ENCODE peak calls at places on chromosome 2, in five cellular contexts. F, S, B, G and W are unnamed samples.
A peak's percentile ranks its signal among the peaks of the same experiment; 100 is the strongest.

GRCh38 chr2:160353166-160353565 is 140.4 kb downstream of the RBMS1 start:
- DNase-seq in S (no peak), F (no peak), G (peak; percentile 7), B (no peak), W (peak; percentile 51)

GRCh38 chr2:132896073-132896472 is 226.1 kb upstream of the LYPD1 start:
- DNase-seq in F (no peak), B (no peak), G (no peak), S (no peak), W (no peak)

GRCh38 chr2:235390108-235390815 is 103.6 kb upstream of the AGAP1 start:
- DNase-seq in G (peak; percentile 25), B (no peak), S (peak; percentile 46), F (peak; percentile 13), W (no peak)

GRCh38 chr2:127635380-127636237 is 10.3 kb upstream of the GPR17 start:
- DNase-seq in F (no peak), G (no peak), B (no peak), S (no peak), W (no peak)

GRCh38 chr2:60992985-60993392 is 24.5 kb upstream of the PEX13 start:
- DNase-seq in S (peak; percentile 22), G (no peak), B (no peak), F (no peak), W (no peak)

GRCh38 chr2:8628179-8628869 is 53.5 kb upstream of the ID2 start:
- DNase-seq in G (no peak), B (no peak), F (no peak), S (no peak), W (no peak)

GRCh38 chr2:85924522-85924921 is 35.7 kb upstream of the ST3GAL5 start:
- DNase-seq in B (no peak), G (no peak), S (peak; percentile 47), F (no peak), W (no peak)

GRCh38 chr2:185979546-185980071 is 241.0 kb downstream of the FSIP2 start:
- DNase-seq in S (no peak), F (no peak), B (peak; percentile 15), G (no peak), W (peak; percentile 56)

GRCh38 chr2:8303322-8303832 is 378.5 kb upstream of the ID2 start:
- DNase-seq in G (peak; percentile 23), B (peak; percentile 19), F (peak; percentile 64), S (peak; percentile 70), W (no peak)

GRCh38 chr2:239178484-239178883 is 222.3 kb downstream of the HDAC4 start:
- DNase-seq in S (no peak), G (no peak), B (peak; percentile 0), F (no peak), W (no peak)

GRCh38 chr2:63343397-63344109 is 244.7 kb downstream of the WDPCP start:
- DNase-seq in B (no peak), F (no peak), G (no peak), S (no peak), W (no peak)

GRCh38 chr2:70399046-70399445 is 97.2 kb upstream of the FAM136A start:
- DNase-seq in B (no peak), S (no peak), G (no peak), F (no peak), W (no peak)

GRCh38 chr2:223943135-223943534 is 2.0 kb downstream of the WDFY1 start:
- DNase-seq in G (no peak), F (no peak), B (no peak), S (no peak), W (no peak)

GRCh38 chr2:72917875-72918660 is 749 bp downstream of the EMX1 start:
- DNase-seq in G (no peak), F (no peak), S (no peak), B (peak; percentile 58), W (no peak)

GRCh38 chr2:136248242-136248641 is 130.3 kb upstream of the CXCR4 start:
- DNase-seq in B (no peak), F (no peak), S (no peak), G (no peak), W (no peak)

GRCh38 chr2:167140767-167141166 is 252.5 kb downstream of the XIRP2 start:
- DNase-seq in S (no peak), G (no peak), F (no peak), B (no peak), W (peak; percentile 21)

GRCh38 chr2:207531024-207531411 is 1.3 kb downstream of the CREB1 start:
- DNase-seq in B (no peak), S (no peak), F (no peak), G (no peak), W (no peak)

GRCh38 chr2:174344716-174345472 is 10.1 kb downstream of the SP9 start:
- DNase-seq in G (no peak), F (no peak), B (no peak), S (no peak), W (peak; percentile 49)

GRCh38 chr2:62591491-62591890 is 85.5 kb upstream of the TMEM17 start:
- DNase-seq in G (no peak), F (no peak), S (no peak), B (no peak), W (no peak)

GRCh38 chr2:161147856-161148255 is 12.4 kb upstream of the TANK start:
- DNase-seq in G (no peak), B (no peak), F (no peak), S (no peak), W (no peak)

GRCh38 chr2:189726849-189727248 is 35.7 kb downstream of the OSGEPL1 start:
- DNase-seq in S (no peak), B (no peak), G (no peak), F (no peak), W (no peak)

GRCh38 chr2:64454316-64455030 is 511 bp downstream of the LGALSL start:
- DNase-seq in F (peak; percentile 32), G (peak; percentile 8), B (peak; percentile 76), S (peak; percentile 34), W (peak; percentile 48)

GRCh38 chr2:239230318-239231052 is 170.3 kb downstream of the HDAC4 start:
- DNase-seq in G (no peak), S (no peak), F (no peak), B (no peak), W (no peak)

GRCh38 chr2:45119855-45120254 is 110.6 kb upstream of the SIX2 start:
- DNase-seq in F (no peak), S (no peak), B (no peak), G (no peak), W (no peak)

GRCh38 chr2:217206326-217206725 is 346.5 kb upstream of the TNP1 start:
- DNase-seq in B (no peak), S (no peak), G (no peak), F (no peak), W (no peak)

GRCh38 chr2:105969552-105969951 is 224.5 kb downstream of the UXS1 start:
- DNase-seq in G (no peak), S (no peak), B (peak; percentile 72), F (no peak), W (no peak)

GRCh38 chr2:39696838-39697237 is 31.1 kb downstream of the TMEM178A start:
- DNase-seq in G (no peak), B (no peak), F (no peak), S (no peak), W (no peak)

GRCh38 chr2:191552036-191552435 is 125.9 kb upstream of the NABP1 start:
- DNase-seq in G (no peak), S (no peak), F (no peak), B (no peak), W (no peak)

GRCh38 chr2:189659734-189660133 is 1.5 kb upstream of the ASNSD1 start:
- DNase-seq in B (no peak), S (no peak), F (no peak), G (no peak), W (no peak)

GRCh38 chr2:3282056-3282998 is 95.3 kb downstream of the EIPR1 start:
- DNase-seq in S (no peak), B (no peak), G (no peak), F (no peak), W (no peak)

GRCh38 chr2:74481961-74482800 is 617 bp downstream of the CCDC142 start:
- DNase-seq in B (peak; percentile 66), S (no peak), G (peak; percentile 23), F (peak; percentile 44), W (no peak)